ENCODE peak calls at places on chromosome 1, in seven cellular contexts. T is nephron progenitor cell, I is T follicular helper cell, U is fibroblast of lung, G is KBM-7, W is AML-193, Z is GM03348. Y is an unnamed sample.
A peak's percentile ranks its signal among the peaks of the same experiment; 100 is the strongest.

GRCh38 chr1:1591452-1591851 is 8.5 kb downstream of the FNDC10 start:
- DNase-seq in G (no peak), T (no peak), Z (no peak), U (no peak), W (no peak), I (no peak), Y (no peak)

GRCh38 chr1:50332941-50333594 is 90.2 kb downstream of the DMRTA2 start:
- DNase-seq in G (peak; percentile 68), T (peak; percentile 84), U (peak; percentile 33), W (no peak), Z (peak; percentile 86), I (peak; percentile 3), Y (peak; percentile 7)

GRCh38 chr1:180123463-180123936 is 31.2 kb upstream of the QSOX1 start:
- DNase-seq in W (no peak), U (peak; percentile 45), T (no peak), Z (no peak), I (no peak), G (no peak), Y (no peak)

GRCh38 chr1:153612755-153613331 is at the start of gene S100A16:
- DNase-seq in Z (peak; percentile 94), I (no peak), T (peak; percentile 35), G (no peak), U (peak; percentile 63), W (no peak), Y (no peak)

GRCh38 chr1:112083487-112083886 is 94.0 kb upstream of the KCND3 start:
- DNase-seq in U (peak; percentile 1), G (peak; percentile 9), I (no peak), Z (no peak), T (peak; percentile 22), W (no peak), Y (peak; percentile 26)

GRCh38 chr1:61569212-61569621 is 155.7 kb downstream of the TM2D1 start:
- DNase-seq in U (no peak), W (no peak), Z (no peak), G (no peak), T (no peak), I (no peak), Y (no peak)

GRCh38 chr1:215257280-215257679 is 174.7 kb downstream of the KCNK2 start:
- DNase-seq in W (peak; percentile 58), Z (peak; percentile 7), G (no peak), U (peak; percentile 75), I (no peak), T (no peak), Y (no peak)

GRCh38 chr1:167938083-167938482 is 1.2 kb upstream of the MPC2 start:
- DNase-seq in U (no peak), T (no peak), W (no peak), I (no peak), G (peak; percentile 40), Z (no peak), Y (no peak)

GRCh38 chr1:227895828-227896685 is 51.7 kb downstream of the WNT9A start:
- DNase-seq in T (peak; percentile 28), U (no peak), Z (no peak), G (no peak), I (no peak), W (no peak), Y (no peak)

Y was measured in Kasumi-1.